ENCODE peak calls at places on chromosome 20, in ten cellular contexts. One of them, this sample, is unnamed.
A peak's percentile ranks its signal among the peaks of the same experiment; 100 is the strongest.

GRCh38 chr20:4289875-4290274 is 274.5 kb upstream of the RNF24 start:
- DNase-seq in prostate gland: no peak
- DNase-seq in spleen: no peak
- DNase-seq in stomach: no peak
- DNase-seq in transverse colon: no peak
- DNase-seq in suprapubic skin: no peak
- DNase-seq in sigmoid colon: no peak
- DNase-seq in vagina: no peak
- DNase-seq in K562: no peak
- DNase-seq in H1: no peak
- DNase-seq in this sample: no peak

GRCh38 chr20:25389858-25390537 is 637 bp downstream of the ABHD12 start:
- DNase-seq in prostate gland: peak; percentile 23
- DNase-seq in spleen: peak; percentile 92
- DNase-seq in stomach: peak; percentile 41
- DNase-seq in transverse colon: peak; percentile 50
- DNase-seq in suprapubic skin: peak; percentile 81
- DNase-seq in sigmoid colon: peak; percentile 70
- DNase-seq in vagina: no peak
- DNase-seq in K562: peak; percentile 52
- DNase-seq in H1: no peak
- DNase-seq in this sample: peak; percentile 48

GRCh38 chr20:6765469-6766058 is 1.9 kb upstream of the BMP2 start:
- DNase-seq in prostate gland: no peak
- DNase-seq in spleen: no peak
- DNase-seq in stomach: no peak
- DNase-seq in transverse colon: no peak
- DNase-seq in suprapubic skin: no peak
- DNase-seq in sigmoid colon: no peak
- DNase-seq in vagina: no peak
- DNase-seq in K562: peak; percentile 32
- DNase-seq in H1: no peak
- DNase-seq in this sample: no peak

GRCh38 chr20:61809006-61809770 is 256.5 kb downstream of the TAF4 start:
- DNase-seq in prostate gland: no peak
- DNase-seq in spleen: peak; percentile 33
- DNase-seq in stomach: no peak
- DNase-seq in transverse colon: no peak
- DNase-seq in suprapubic skin: no peak
- DNase-seq in sigmoid colon: no peak
- DNase-seq in vagina: no peak
- DNase-seq in K562: no peak
- DNase-seq in H1: no peak
- DNase-seq in this sample: no peak

GRCh38 chr20:22652685-22653568 is 68.6 kb upstream of the FOXA2 start:
- DNase-seq in prostate gland: no peak
- DNase-seq in spleen: no peak
- DNase-seq in stomach: no peak
- DNase-seq in transverse colon: no peak
- DNase-seq in suprapubic skin: no peak
- DNase-seq in sigmoid colon: no peak
- DNase-seq in vagina: no peak
- DNase-seq in K562: no peak
- DNase-seq in H1: no peak
- DNase-seq in this sample: no peak

GRCh38 chr20:44429017-44429339 is 46.7 kb upstream of the TTPAL start:
- DNase-seq in prostate gland: no peak
- DNase-seq in spleen: no peak
- DNase-seq in stomach: no peak
- DNase-seq in transverse colon: no peak
- DNase-seq in suprapubic skin: no peak
- DNase-seq in sigmoid colon: no peak
- DNase-seq in vagina: no peak
- DNase-seq in K562: no peak
- DNase-seq in H1: no peak
- DNase-seq in this sample: no peak

GRCh38 chr20:63826753-63827152 is 4.3 kb downstream of the ZBTB46 start:
- DNase-seq in prostate gland: no peak
- DNase-seq in spleen: no peak
- DNase-seq in stomach: no peak
- DNase-seq in transverse colon: no peak
- DNase-seq in suprapubic skin: no peak
- DNase-seq in sigmoid colon: no peak
- DNase-seq in vagina: no peak
- DNase-seq in K562: no peak
- DNase-seq in H1: no peak
- DNase-seq in this sample: no peak

GRCh38 chr20:25195962-25196700 is 619 bp downstream of the ENTPD6 start:
- DNase-seq in prostate gland: peak; percentile 65
- DNase-seq in spleen: no peak
- DNase-seq in stomach: peak; percentile 62
- DNase-seq in transverse colon: peak; percentile 87
- DNase-seq in suprapubic skin: peak; percentile 80
- DNase-seq in sigmoid colon: no peak
- DNase-seq in vagina: peak; percentile 92
- DNase-seq in K562: peak; percentile 11
- DNase-seq in H1: no peak
- DNase-seq in this sample: no peak

GRCh38 chr20:50368386-50368785 is 141.8 kb upstream of the PTPN1 start:
- DNase-seq in prostate gland: no peak
- DNase-seq in spleen: no peak
- DNase-seq in stomach: no peak
- DNase-seq in transverse colon: no peak
- DNase-seq in suprapubic skin: no peak
- DNase-seq in sigmoid colon: no peak
- DNase-seq in vagina: no peak
- DNase-seq in K562: no peak
- DNase-seq in H1: no peak
- DNase-seq in this sample: no peak

GRCh38 chr20:50367739-50368375 is 142.3 kb upstream of the PTPN1 start:
- DNase-seq in prostate gland: no peak
- DNase-seq in spleen: no peak
- DNase-seq in stomach: no peak
- DNase-seq in transverse colon: no peak
- DNase-seq in suprapubic skin: no peak
- DNase-seq in sigmoid colon: no peak
- DNase-seq in vagina: no peak
- DNase-seq in K562: no peak
- DNase-seq in H1: no peak
- DNase-seq in this sample: no peak

GRCh38 chr20:50368813-50369224 is 141.4 kb upstream of the PTPN1 start:
- DNase-seq in prostate gland: no peak
- DNase-seq in spleen: no peak
- DNase-seq in stomach: no peak
- DNase-seq in transverse colon: no peak
- DNase-seq in suprapubic skin: no peak
- DNase-seq in sigmoid colon: no peak
- DNase-seq in vagina: no peak
- DNase-seq in K562: peak; percentile 68
- DNase-seq in H1: no peak
- DNase-seq in this sample: no peak

GRCh38 chr20:50367104-50367674 is 143.0 kb upstream of the PTPN1 start:
- DNase-seq in prostate gland: no peak
- DNase-seq in spleen: no peak
- DNase-seq in stomach: no peak
- DNase-seq in transverse colon: no peak
- DNase-seq in suprapubic skin: no peak
- DNase-seq in sigmoid colon: no peak
- DNase-seq in vagina: no peak
- DNase-seq in K562: no peak
- DNase-seq in H1: no peak
- DNase-seq in this sample: no peak

GRCh38 chr20:50366270-50367103 is 143.7 kb upstream of the PTPN1 start:
- DNase-seq in prostate gland: peak; percentile 70
- DNase-seq in spleen: no peak
- DNase-seq in stomach: peak; percentile 95
- DNase-seq in transverse colon: peak; percentile 92
- DNase-seq in suprapubic skin: no peak
- DNase-seq in sigmoid colon: peak; percentile 85
- DNase-seq in vagina: no peak
- DNase-seq in K562: peak; percentile 43
- DNase-seq in H1: no peak
- DNase-seq in this sample: no peak
- TF ChIP-seq POLR2AphosphoS5 in prostate gland: peak; percentile 42
- TF ChIP-seq POLR2AphosphoS5 in spleen: no peak
- TF ChIP-seq POLR2AphosphoS5 in stomach: peak; percentile 69
- TF ChIP-seq POLR2AphosphoS5 in transverse colon: peak; percentile 12
- TF ChIP-seq POLR2AphosphoS5 in suprapubic skin: no peak
- TF ChIP-seq POLR2AphosphoS5 in sigmoid colon: peak; percentile 43
- TF ChIP-seq POLR2AphosphoS5 in vagina: no peak
- TF ChIP-seq POLR2AphosphoS5 in K562: no peak
- TF ChIP-seq POLR2AphosphoS5 in H1: no peak
- TF ChIP-seq POLR2AphosphoS5 in this sample: no peak

DNA sequence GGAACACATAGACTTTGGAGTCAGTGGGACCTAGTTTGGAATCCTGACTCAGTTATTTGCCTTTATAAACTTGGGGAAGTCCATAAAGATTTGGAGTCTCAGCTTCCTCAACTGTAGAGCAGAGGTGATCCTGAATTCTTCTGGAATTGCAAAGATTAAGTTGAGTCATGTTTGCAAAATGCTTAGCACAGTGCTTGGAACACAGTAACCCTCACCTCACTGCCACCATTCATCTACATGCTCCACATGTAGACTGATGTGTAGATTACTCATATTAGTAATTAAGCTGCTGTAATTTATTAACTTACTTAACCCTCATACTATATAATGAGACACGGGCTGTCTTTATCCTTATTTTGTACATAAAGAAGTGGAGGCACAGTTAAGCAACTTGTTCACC is 61.4 kb downstream of the LAMP5 start:
- DNase-seq in prostate gland: no peak
- DNase-seq in spleen: no peak
- DNase-seq in stomach: no peak
- DNase-seq in transverse colon: no peak
- DNase-seq in suprapubic skin: no peak
- DNase-seq in sigmoid colon: no peak
- DNase-seq in vagina: no peak
- DNase-seq in K562: no peak
- DNase-seq in H1: no peak
- DNase-seq in this sample: no peak
- TF ChIP-seq POLR2A in prostate gland: no peak
- TF ChIP-seq POLR2A in spleen: no peak
- TF ChIP-seq POLR2A in stomach: no peak
- TF ChIP-seq POLR2A in transverse colon: no peak
- TF ChIP-seq POLR2A in suprapubic skin: no peak
- TF ChIP-seq POLR2A in sigmoid colon: no peak
- TF ChIP-seq POLR2A in vagina: no peak
- TF ChIP-seq POLR2A in K562: no peak
- TF ChIP-seq POLR2A in H1: no peak
- TF ChIP-seq POLR2A in this sample: no peak

DNA sequence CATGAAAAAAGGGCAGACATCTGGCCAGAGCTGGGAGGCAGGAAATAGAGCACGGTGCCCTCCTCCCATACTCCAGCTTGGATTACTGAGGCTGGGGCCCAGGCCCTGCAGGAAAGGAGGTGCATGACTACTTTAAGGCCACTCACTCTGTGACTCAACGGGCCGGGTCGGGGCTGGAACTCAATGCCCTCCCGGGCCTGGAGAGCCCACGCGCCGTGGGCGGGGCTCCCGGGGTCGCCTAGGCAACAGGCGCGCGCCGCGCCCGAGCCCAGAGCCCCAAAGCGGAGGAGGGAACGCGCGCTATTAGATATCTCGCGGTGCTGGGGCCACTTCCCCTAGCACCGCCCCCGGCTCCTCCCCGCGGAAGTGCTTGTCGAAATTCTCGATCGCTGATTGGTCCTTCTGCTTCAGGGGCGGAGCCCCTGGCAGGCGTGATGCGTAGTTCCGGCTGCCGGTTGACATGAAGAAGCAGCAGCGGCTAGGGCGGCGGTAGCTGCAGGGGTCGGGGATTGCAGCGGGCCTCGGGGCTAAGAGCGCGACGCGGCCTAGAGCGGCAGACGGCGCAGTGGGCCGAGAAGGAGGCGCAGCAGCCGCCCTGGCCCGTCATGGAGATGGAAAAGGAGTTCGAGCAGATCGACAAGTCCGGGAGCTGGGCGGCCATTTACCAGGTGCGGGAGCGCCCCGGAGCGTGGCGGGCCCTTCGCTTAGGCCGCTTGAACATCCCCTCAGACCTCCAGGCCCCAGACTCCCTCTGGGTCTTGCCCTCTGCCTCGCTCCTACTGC is at the start of gene PTPN1:
- DNase-seq in prostate gland: peak; percentile 98
- DNase-seq in spleen: peak; percentile 98
- DNase-seq in stomach: peak; percentile 99
- DNase-seq in transverse colon: peak; percentile 99
- DNase-seq in suprapubic skin: peak; percentile 99
- DNase-seq in sigmoid colon: peak; percentile 99
- DNase-seq in vagina: peak; percentile 99
- DNase-seq in K562: peak; percentile 99
- DNase-seq in H1: peak; percentile 95
- DNase-seq in this sample: peak; percentile 84
- TF ChIP-seq POLR2AphosphoS5 in prostate gland: peak; percentile 100
- TF ChIP-seq POLR2AphosphoS5 in spleen: peak; percentile 100
- TF ChIP-seq POLR2AphosphoS5 in stomach: peak; percentile 99
- TF ChIP-seq POLR2AphosphoS5 in transverse colon: peak; percentile 100
- TF ChIP-seq POLR2AphosphoS5 in suprapubic skin: peak; percentile 97
- TF ChIP-seq POLR2AphosphoS5 in sigmoid colon: peak; percentile 99
- TF ChIP-seq POLR2AphosphoS5 in vagina: peak; percentile 100
- TF ChIP-seq POLR2AphosphoS5 in K562: peak; percentile 96
- TF ChIP-seq POLR2AphosphoS5 in H1: peak; percentile 85
- TF ChIP-seq POLR2AphosphoS5 in this sample: peak; percentile 97

GRCh38 chr20:12592756-12593155 is 416.0 kb upstream of the SPTLC3 start:
- DNase-seq in prostate gland: no peak
- DNase-seq in spleen: no peak
- DNase-seq in stomach: no peak
- DNase-seq in transverse colon: no peak
- DNase-seq in suprapubic skin: no peak
- DNase-seq in sigmoid colon: no peak
- DNase-seq in vagina: no peak
- DNase-seq in K562: no peak
- DNase-seq in H1: no peak
- DNase-seq in this sample: no peak

GRCh38 chr20:12594410-12595130 is 414.2 kb upstream of the SPTLC3 start:
- DNase-seq in prostate gland: no peak
- DNase-seq in spleen: no peak
- DNase-seq in stomach: no peak
- DNase-seq in transverse colon: no peak
- DNase-seq in suprapubic skin: no peak
- DNase-seq in sigmoid colon: no peak
- DNase-seq in vagina: no peak
- DNase-seq in K562: no peak
- DNase-seq in H1: no peak
- DNase-seq in this sample: no peak

GRCh38 chr20:12595841-12596240 is 412.9 kb upstream of the SPTLC3 start:
- DNase-seq in prostate gland: no peak
- DNase-seq in spleen: no peak
- DNase-seq in stomach: no peak
- DNase-seq in transverse colon: no peak
- DNase-seq in suprapubic skin: no peak
- DNase-seq in sigmoid colon: no peak
- DNase-seq in vagina: no peak
- DNase-seq in K562: no peak
- DNase-seq in H1: no peak
- DNase-seq in this sample: no peak

GRCh38 chr20:12593342-12593741 is 415.4 kb upstream of the SPTLC3 start:
- DNase-seq in prostate gland: no peak
- DNase-seq in spleen: no peak
- DNase-seq in stomach: no peak
- DNase-seq in transverse colon: no peak
- DNase-seq in suprapubic skin: no peak
- DNase-seq in sigmoid colon: no peak
- DNase-seq in vagina: no peak
- DNase-seq in K562: no peak
- DNase-seq in H1: no peak
- DNase-seq in this sample: no peak

GRCh38 chr20:12591949-12592470 is 416.8 kb upstream of the SPTLC3 start:
- DNase-seq in prostate gland: no peak
- DNase-seq in spleen: no peak
- DNase-seq in stomach: no peak
- DNase-seq in transverse colon: no peak
- DNase-seq in suprapubic skin: no peak
- DNase-seq in sigmoid colon: no peak
- DNase-seq in vagina: no peak
- DNase-seq in K562: no peak
- DNase-seq in H1: no peak
- DNase-seq in this sample: no peak
- TF ChIP-seq POLR2A in prostate gland: no peak
- TF ChIP-seq POLR2A in spleen: no peak
- TF ChIP-seq POLR2A in stomach: no peak
- TF ChIP-seq POLR2A in transverse colon: no peak
- TF ChIP-seq POLR2A in suprapubic skin: no peak
- TF ChIP-seq POLR2A in sigmoid colon: no peak
- TF ChIP-seq POLR2A in vagina: no peak
- TF ChIP-seq POLR2A in K562: no peak
- TF ChIP-seq POLR2A in H1: no peak
- TF ChIP-seq POLR2A in this sample: no peak

This sample was measured in GM12891.